ENCODE peak calls at places on chromosomes 11 and 22, in four cellular contexts. B, U, O and P are unnamed samples.

GRCh38 chr22:50705219-50705691 is 32.6 kb downstream of the SHANK3 start:
- DNase-seq in B (peak; percentile 70), O (peak; percentile 50), U (no peak), P (peak; percentile 44)

GRCh38 chr11:212150-213100 is 4.9 kb downstream of the RIC8A start:
- DNase-seq in U (no peak), B (no peak), O (no peak), P (no peak)

GRCh38 chr11:77467993-77468392 is 5.9 kb downstream of the PAK1 start:
- DNase-seq in B (no peak), O (no peak), U (no peak), P (no peak)

GRCh38 chr11:3854660-3854976 is 846 bp upstream of the STIM1 start:
- DNase-seq in B (no peak), U (no peak), O (no peak), P (no peak)

GRCh38 chr11:61782841-61783240 is 9.6 kb downstream of the TMEM258 start:
- DNase-seq in B (no peak), O (no peak), U (no peak), P (no peak)

GRCh38 chr11:125078516-125079140 is 15.5 kb downstream of the SLC37A2 start:
- DNase-seq in O (no peak), B (no peak), U (no peak), P (no peak)

GRCh38 chr11:8234425-8234821 is 29.3 kb downstream of the LMO1 start:
- DNase-seq in U (no peak), O (no peak), B (no peak), P (no peak)

GRCh38 chr22:36409911-36410756 is 22.4 kb upstream of the MYH9 start:
- DNase-seq in O (peak; percentile 39), B (no peak), U (peak; percentile 97), P (peak; percentile 96)

GRCh38 chr11:57425565-57426438 is 1.1 kb downstream of the SLC43A3 start:
- DNase-seq in B (peak; percentile 14), U (no peak), O (no peak), P (no peak)

GRCh38 chr22:47587861-47588582 is 825.6 kb downstream of the TBC1D22A start:
- DNase-seq in O (no peak), U (no peak), B (no peak), P (no peak)

GRCh38 chr11:22049276-22049675 is 143.6 kb upstream of the ANO5 start:
- DNase-seq in B (no peak), O (no peak), U (no peak), P (no peak)

GRCh38 chr11:118224512-118225180 is at the start of gene JAML:
- DNase-seq in U (no peak), B (no peak), O (no peak), P (no peak)

GRCh38 chr22:45212306-45212709 is 28.4 kb downstream of the KIAA0930 start:
- DNase-seq in U (no peak), O (no peak), B (peak; percentile 96), P (no peak)

GRCh38 chr11:87456499-87456898 is 418.8 kb downstream of the TMEM135 start:
- DNase-seq in B (no peak), U (no peak), O (no peak), P (no peak)

GRCh38 chr11:58923300-58923788 is 15.9 kb upstream of the GLYATL1 start:
- DNase-seq in B (peak; percentile 46), U (peak; percentile 13), O (peak; percentile 35), P (no peak)

GRCh38 chr22:26967282-26967681 is 309.9 kb downstream of the MIAT start:
- DNase-seq in O (no peak), U (no peak), B (no peak), P (no peak)

GRCh38 chr22:17929909-17930308 is 94.5 kb downstream of the MICAL3 start:
- DNase-seq in B (no peak), O (no peak), U (no peak), P (no peak)

GRCh38 chr11:100739636-100740035 is 52.5 kb downstream of the ARHGAP42 start:
- DNase-seq in B (peak; percentile 90), O (no peak), U (peak; percentile 40), P (no peak)

GRCh38 chr22:45553333-45554039 is 50.8 kb downstream of the FBLN1 start:
- DNase-seq in U (peak; percentile 73), O (peak; percentile 69), B (peak; percentile 93), P (peak; percentile 95)

GRCh38 chr11:6402561-6402981 is 12.3 kb downstream of the SMPD1 start:
- DNase-seq in O (no peak), B (peak; percentile 39), U (no peak), P (no peak)

GRCh38 chr11:12224537-12224893 is 114.1 kb downstream of the MICAL2 start:
- DNase-seq in B (peak; percentile 94), O (no peak), U (no peak), P (no peak)

GRCh38 chr11:2809854-2810253 is 75.7 kb downstream of the CDKN1C start:
- DNase-seq in O (no peak), B (no peak), U (no peak), P (no peak)

GRCh38 chr11:12044799-12045198 is 36.4 kb upstream of the DKK3 start:
- DNase-seq in B (no peak), U (no peak), O (no peak), P (no peak)

GRCh38 chr11:58576792-58577440 is 1.3 kb upstream of the LPXN start:
- DNase-seq in O (peak; percentile 13), B (peak; percentile 66), U (peak; percentile 36), P (no peak)

GRCh38 chr11:97993565-97993964 is 1027.2 kb upstream of the CNTN5 start:
- DNase-seq in U (no peak), B (no peak), O (no peak), P (no peak)

GRCh38 chr11:103354656-103355055 is 245.4 kb downstream of the DYNC2H1 start:
- DNase-seq in U (no peak), O (no peak), B (no peak), P (no peak)

GRCh38 chr22:22691055-22691454 is 46.6 kb downstream of the GGTLC2 start:
- DNase-seq in B (no peak), O (no peak), U (no peak), P (no peak)
- TF ChIP-seq MAFK in B (no peak), O (no peak), U (no peak), P (no peak)

DNA sequence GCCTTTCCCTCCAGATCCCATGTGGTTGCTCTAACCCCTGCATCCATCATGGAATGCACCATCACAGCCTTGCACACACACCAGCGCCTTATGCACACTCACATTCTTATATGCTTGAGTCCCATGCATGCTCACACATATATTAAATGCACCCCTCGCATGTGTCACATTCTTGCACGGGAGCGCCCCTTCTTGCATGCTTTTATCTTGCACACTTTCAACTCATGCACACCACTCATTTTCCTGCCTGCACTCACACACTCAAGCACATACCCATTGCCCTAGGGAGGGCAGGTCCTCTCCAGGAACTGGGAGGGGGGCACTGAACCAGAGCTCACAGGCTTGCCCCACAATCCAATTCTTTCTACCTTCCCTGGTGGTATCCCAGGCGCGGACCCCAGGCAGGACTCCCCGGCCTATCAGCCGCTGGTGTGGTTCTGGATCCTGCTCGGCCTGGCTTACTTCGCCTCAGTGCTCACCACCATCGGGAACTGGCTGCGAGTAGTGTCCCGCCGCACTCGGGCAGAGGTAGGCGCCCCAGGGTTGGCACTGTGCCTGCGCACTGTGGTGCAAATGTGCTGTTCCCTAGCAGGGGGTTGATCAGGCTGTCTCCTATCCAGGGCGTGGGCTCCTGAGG is 2.3 kb upstream of the CATSPERZ start:
- DNase-seq in O (no peak), U (no peak), B (no peak), P (peak; percentile 56)
- H4K20me1 ChIP-seq in O (no peaks in the 10 kb centered on the region), U (peaks cover 5% of the 10 kb centered on the region), B (peaks cover 4% of the 10 kb centered on the region), P (peaks cover 14% of the 10 kb centered on the region)

GRCh38 chr11:120344302-120345004 is 8.2 kb downstream of the ARHGEF12 start:
- DNase-seq in U (no peak), B (peak; percentile 43), O (peak; percentile 42), P (no peak)
- TF ChIP-seq MAFK in U (peak; percentile 27), B (peak; percentile 37), O (peak; percentile 54), P (no peak)

GRCh38 chr11:67299471-67300191 is 3.7 kb upstream of the SSH3 start:
- DNase-seq in B (no peak), O (no peak), U (no peak), P (no peak)
- H4K20me1 ChIP-seq in B (peaks cover 4% of the 10 kb centered on the region), O (no peaks in the 10 kb centered on the region), U (no peaks in the 10 kb centered on the region), P (no peaks in the 10 kb centered on the region)